ENCODE peak calls at places on chromosome 2, in seven cellular contexts. C is mammary epithelial cell; Z is left ventricle myocardium inferior; B is naive thymus-derived CD4-positive, alpha-beta T cell; A is endodermal cell; Y is breast epithelium; Q is dorsolateral prefrontal cortex. P is an unnamed sample.

GRCh38 chr2:159904127-159904564 is 106.1 kb upstream of the CD302 start:
- DNase-seq in C (no peak), Z (no peak), B (peak; percentile 75), A (no peak), Y (no peak), Q (no peak), P (peak; percentile 3)

GRCh38 chr2:201257381-201257940 is 2.9 kb upstream of the CASP8 start:
- DNase-seq in C (no peak), Z (peak; percentile 27), B (peak; percentile 73), A (peak; percentile 63), Y (no peak), Q (no peak), P (peak; percentile 41)

GRCh38 chr2:236548179-236548918 is 21.3 kb upstream of the ACKR3 start:
- DNase-seq in C (no peak), Z (no peak), B (no peak), A (peak; percentile 36), Y (no peak), Q (no peak), P (no peak)

GRCh38 chr2:11411768-11412448 is 54.1 kb downstream of the E2F6 start:
- DNase-seq in C (no peak), Z (no peak), B (no peak), A (peak; percentile 81), Y (no peak), Q (no peak), P (peak; percentile 57)

GRCh38 chr2:203535784-203536590 is 886 bp upstream of the RAPH1 start:
- DNase-seq in C (no peak), Z (no peak), B (no peak), A (no peak), Y (no peak), Q (no peak), P (no peak)

GRCh38 chr2:162143969-162144368 is 8.1 kb downstream of the GCG start:
- DNase-seq in C (no peak), Z (no peak), B (no peak), A (no peak), Y (no peak), Q (no peak), P (no peak)

GRCh38 chr2:62597323-62597722 is 91.3 kb upstream of the TMEM17 start:
- DNase-seq in C (no peak), Z (no peak), B (no peak), A (no peak), Y (no peak), Q (no peak), P (no peak)

GRCh38 chr2:9406529-9407362 is 16.6 kb downstream of the ITGB1BP1 start:
- DNase-seq in C (no peak), Z (no peak), B (no peak), A (no peak), Y (no peak), Q (no peak), P (no peak)

GRCh38 chr2:165905854-165906253 is 47.7 kb downstream of the TTC21B start:
- DNase-seq in C (no peak), Z (no peak), B (no peak), A (no peak), Y (no peak), Q (no peak), P (no peak)

GRCh38 chr2:187615364-187615763 is 61.1 kb upstream of the TFPI start:
- DNase-seq in C (no peak), Z (no peak), B (no peak), A (no peak), Y (no peak), Q (no peak), P (no peak)

GRCh38 chr2:215886026-215886425 is 127.3 kb downstream of the MREG start:
- DNase-seq in C (no peak), Z (no peak), B (no peak), A (no peak), Y (no peak), Q (no peak), P (no peak)

GRCh38 chr2:64273524-64274398 is 129.5 kb upstream of the PELI1 start:
- DNase-seq in C (peak; percentile 96), Z (peak; percentile 36), B (no peak), A (peak; percentile 58), Y (peak; percentile 61), Q (no peak), P (no peak)

GRCh38 chr2:147886136-147886535 is 41.3 kb downstream of the ACVR2A start:
- DNase-seq in C (no peak), Z (no peak), B (no peak), A (no peak), Y (no peak), Q (no peak), P (no peak)

GRCh38 chr2:127155901-127156300 is 48.9 kb upstream of the BIN1 start:
- DNase-seq in C (no peak), Z (no peak), B (no peak), A (no peak), Y (no peak), Q (no peak), P (no peak)

GRCh38 chr2:231642631-231643493 is 50.2 kb downstream of the TEX44 start:
- DNase-seq in C (peak; percentile 99), Z (peak; percentile 86), B (peak; percentile 22), A (no peak), Y (peak; percentile 90), Q (no peak), P (peak; percentile 32)

GRCh38 chr2:222864296-222864695 is 3.5 kb downstream of the ACSL3 start:
- DNase-seq in C (peak; percentile 46), Z (no peak), B (no peak), A (peak; percentile 77), Y (no peak), Q (no peak), P (no peak)

GRCh38 chr2:55857766-55858165 is 65.8 kb downstream of the EFEMP1 start:
- DNase-seq in C (no peak), Z (no peak), B (no peak), A (no peak), Y (no peak), Q (no peak), P (no peak)

GRCh38 chr2:2564300-2565085 is 233.4 kb upstream of the MYT1L start:
- DNase-seq in C (no peak), Z (no peak), B (no peak), A (peak; percentile 68), Y (no peak), Q (no peak), P (no peak)

GRCh38 chr2:240564191-240564570 is 4.0 kb downstream of the DUSP28 start:
- DNase-seq in C (no peak), Z (no peak), B (no peak), A (peak; percentile 20), Y (peak; percentile 33), Q (no peak), P (peak; percentile 12)
- H3K4me3 ChIP-seq in C (no peak overlapping the region), Z (no peak overlapping the region), B (peak overlapping the region; percentile 82), A (no peak overlapping the region), Y (no peak overlapping the region), Q (no peak overlapping the region), P (no peak overlapping the region)

DNA sequence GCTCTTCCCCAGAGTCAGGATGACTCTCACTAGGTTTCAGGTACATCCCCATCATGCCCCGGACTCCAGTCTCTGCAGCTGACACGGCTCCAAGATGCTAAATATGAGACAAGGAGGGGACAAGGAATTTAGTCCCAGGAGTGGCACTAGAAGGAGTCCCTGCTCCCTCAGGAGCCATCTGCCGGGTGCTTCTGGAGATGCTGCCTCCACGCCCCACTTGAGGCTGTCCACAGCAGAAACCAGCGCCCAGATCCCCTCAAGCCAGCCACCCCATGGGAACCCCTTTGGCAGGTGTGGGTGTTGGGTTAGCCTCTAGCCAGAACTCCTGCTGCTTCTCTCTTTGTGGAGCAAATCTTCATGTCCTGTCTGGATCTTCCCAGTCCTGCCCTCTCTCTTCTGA is 40.3 kb downstream of the BCL11A start:
- DNase-seq in C (no peak), Z (no peak), B (no peak), A (no peak), Y (no peak), Q (no peak), P (no peak)
- H3K27me3 ChIP-seq in C (no peaks in the 10 kb centered on the region), Z (no peaks in the 10 kb centered on the region), B (no peaks in the 10 kb centered on the region), A (peaks cover 12% of the 10 kb centered on the region), Y (no peaks in the 10 kb centered on the region), Q (no peaks in the 10 kb centered on the region), P (no peaks in the 10 kb centered on the region)

GRCh38 chr2:191009541-191010374 is 4.2 kb downstream of the STAT1 start:
- DNase-seq in C (no peak), Z (no peak), B (no peak), A (no peak), Y (no peak), Q (no peak), P (no peak)

GRCh38 chr2:191012845-191013616 is 940 bp downstream of the STAT1 start:
- DNase-seq in C (no peak), Z (no peak), B (no peak), A (no peak), Y (no peak), Q (no peak), P (no peak)

GRCh38 chr2:191012346-191012745 is 1.6 kb downstream of the STAT1 start:
- DNase-seq in C (no peak), Z (no peak), B (no peak), A (no peak), Y (no peak), Q (no peak), P (no peak)

GRCh38 chr2:191013617-191013875 is 425 bp downstream of the STAT1 start:
- DNase-seq in C (no peak), Z (no peak), B (no peak), A (no peak), Y (no peak), Q (no peak), P (no peak)

DNA sequence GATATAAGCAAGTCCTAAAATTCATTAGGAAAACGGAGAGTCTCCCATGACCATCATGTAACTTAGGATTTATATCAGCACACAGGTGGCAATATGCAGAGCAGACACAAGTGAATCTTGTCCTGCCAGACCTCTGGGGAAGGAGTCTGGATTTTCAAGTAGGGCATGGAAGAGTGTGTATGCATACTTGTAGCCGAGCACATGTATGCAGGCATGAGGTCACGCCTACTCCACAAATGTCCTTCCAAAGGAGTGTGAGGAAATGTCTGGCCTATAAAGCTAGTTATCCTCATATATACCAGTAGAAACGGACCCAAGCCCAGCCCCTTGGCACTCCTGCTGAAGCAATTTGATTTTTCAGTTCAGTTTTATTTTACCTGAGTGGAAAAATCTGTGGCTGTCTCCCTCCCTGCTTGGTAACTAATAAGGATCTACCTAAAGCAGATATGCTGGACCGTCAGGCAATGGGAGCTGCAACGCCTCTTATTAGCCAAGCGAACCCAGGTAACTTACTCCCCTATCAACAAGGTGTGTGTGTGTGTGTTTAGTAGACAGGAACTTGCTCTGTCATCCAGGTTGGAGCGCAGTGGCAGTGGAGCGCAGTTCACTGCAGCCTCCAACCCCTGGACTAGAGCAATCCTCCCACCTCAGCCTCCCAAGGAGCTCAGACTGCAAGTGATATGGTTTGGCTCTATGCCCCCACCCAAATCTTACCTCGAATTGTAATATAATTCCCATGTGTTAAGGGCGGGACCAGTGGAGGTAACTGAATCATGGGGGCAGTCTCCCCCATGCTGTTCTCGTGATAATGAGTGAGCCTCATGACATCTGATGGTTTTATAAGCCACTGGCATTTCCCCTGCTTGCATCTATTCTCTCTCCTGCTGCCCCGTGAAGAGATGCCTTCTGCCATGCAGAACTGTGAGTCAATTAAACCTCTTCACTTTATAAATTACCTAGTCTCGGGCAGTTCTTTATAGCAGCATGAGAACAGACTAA is 2.8 kb downstream of the STAT1 start:
- DNase-seq in C (no peak), Z (no peak), B (no peak), A (no peak), Y (no peak), Q (no peak), P (no peak)
- H3K4me3 ChIP-seq in C (no peak overlapping the region), Z (no peak overlapping the region), B (peak overlapping the region; percentile 69), A (peak overlapping the region; percentile 38), Y (no peak overlapping the region), Q (peak overlapping the region; percentile 97), P (no peak overlapping the region)

DNA sequence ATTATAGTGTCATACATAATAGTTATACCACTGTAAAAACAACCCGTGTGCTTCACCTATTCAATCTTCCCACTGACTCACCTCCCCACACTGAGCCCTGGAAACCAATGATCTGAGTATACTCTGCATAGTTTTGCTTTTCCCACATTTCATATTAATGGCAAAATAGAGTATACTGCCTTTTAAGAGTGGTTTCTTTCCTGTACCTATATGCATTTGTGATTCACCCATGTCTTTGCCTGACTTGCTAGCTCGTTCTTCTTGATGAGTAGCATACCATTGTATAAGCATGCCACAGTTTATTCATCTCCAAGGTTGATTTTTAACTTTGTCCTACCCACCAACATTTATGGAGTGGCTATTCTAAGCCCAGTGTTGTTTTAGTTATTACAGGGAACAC is 686.4 kb downstream of the PLCL1 start:
- DNase-seq in C (no peak), Z (no peak), B (no peak), A (no peak), Y (no peak), Q (no peak), P (no peak)
- H3K27me3 ChIP-seq in C (no peaks in the 10 kb centered on the region), Z (no peaks in the 10 kb centered on the region), B (no peaks in the 10 kb centered on the region), A (no peaks in the 10 kb centered on the region), Y (no peaks in the 10 kb centered on the region), Q (no peaks in the 10 kb centered on the region), P (no peaks in the 10 kb centered on the region)